ENCODE peak calls at places on chromosomes 5 and 9, in five cellular contexts. S is stimulated activated CD4-positive, alpha-beta T cell treated with anti-CD3 and anti-CD28 coated beads, Interleukin-1b, Interleukin-23, amount 100 ng/mL, for 4 hours; Q is brain microvascular endothelial cell; L is activated T-cell treated with anti-CD3 and anti-CD28 coated beads for 24 hours; E is HT1080. V is an unnamed sample.

GRCh38 chr5:16869821-16870796 is 66.0 kb downstream of the MYO10 start:
- DNase-seq in S (no peak), L (no peak), E (peak; percentile 92), Q (peak; percentile 61), V (no peak)

GRCh38 chr5:33174376-33174775 is 266.4 kb upstream of the TARS1 start:
- DNase-seq in Q (no peak), E (no peak), L (no peak), S (no peak), V (no peak)

GRCh38 chr5:97528941-97529340 is 345.9 kb upstream of the RIOK2 start:
- DNase-seq in L (no peak), E (peak; percentile 44), Q (peak; percentile 36), S (no peak), V (no peak)

GRCh38 chr9:130847306-130848217 is 12.5 kb downstream of the ABL1 start:
- DNase-seq in E (peak; percentile 98), S (no peak), Q (peak; percentile 97), L (no peak), V (no peak)

GRCh38 chr5:5492087-5492933 is 69.8 kb downstream of the ICE1 start:
- DNase-seq in L (no peak), Q (peak; percentile 29), E (peak; percentile 46), S (peak; percentile 11), V (peak; percentile 2)

GRCh38 chr9:118659011-118659410 is 710.2 kb downstream of the BRINP1 start:
- DNase-seq in E (no peak), S (no peak), Q (no peak), L (no peak), V (no peak)

GRCh38 chr5:59956130-59956773 is 62.7 kb upstream of the PDE4D start:
- DNase-seq in Q (no peak), S (no peak), L (no peak), E (no peak), V (no peak)

GRCh38 chr9:105168935-105169334 is 75.5 kb upstream of the SLC44A1 start:
- DNase-seq in E (no peak), L (no peak), S (no peak), Q (no peak), V (no peak)

GRCh38 chr5:138545919-138546562 is 3.0 kb upstream of the ETF1 start:
- DNase-seq in L (no peak), E (no peak), S (no peak), Q (no peak), V (no peak)

GRCh38 chr9:129402931-129403742 is 217.8 kb downstream of the C9orf50 start:
- DNase-seq in S (no peak), E (no peak), Q (no peak), L (no peak), V (no peak)

GRCh38 chr9:16276866-16277265 is 593.6 kb downstream of the BNC2 start:
- DNase-seq in S (no peak), Q (no peak), L (no peak), E (no peak), V (no peak)

GRCh38 chr9:90956026-90956810 is 154.6 kb downstream of the SYK start:
- DNase-seq in Q (peak; percentile 25), E (no peak), L (no peak), S (no peak), V (no peak)

GRCh38 chr9:99063522-99063921 is 41.4 kb upstream of the TGFBR1 start:
- DNase-seq in Q (no peak), L (no peak), S (no peak), E (no peak), V (no peak)

GRCh38 chr5:58322453-58322852 is 137.4 kb downstream of the PLK2 start:
- DNase-seq in Q (peak; percentile 14), L (no peak), S (no peak), E (peak; percentile 52), V (no peak)

GRCh38 chr9:4012446-4012845 is 287.4 kb downstream of the GLIS3 start:
- DNase-seq in S (no peak), Q (peak; percentile 12), L (no peak), E (no peak), V (no peak)

GRCh38 chr5:174556756-174557155 is 167.6 kb upstream of the MSX2 start:
- DNase-seq in S (no peak), L (no peak), E (no peak), Q (no peak), V (no peak)

GRCh38 chr5:118479285-118479684 is 509.1 kb downstream of the DTWD2 start:
- DNase-seq in E (no peak), S (no peak), Q (no peak), L (no peak), V (no peak)

GRCh38 chr5:77924081-77924480 is 147.9 kb upstream of the TBCA start:
- DNase-seq in L (no peak), S (no peak), E (peak; percentile 47), Q (no peak), V (no peak)

GRCh38 chr5:149831492-149831891 is 101.4 kb downstream of the PPARGC1B start:
- DNase-seq in Q (peak; percentile 65), S (peak; percentile 21), E (peak; percentile 42), L (peak; percentile 36), V (peak; percentile 7)

GRCh38 chr5:60529001-60529400 is 171.0 kb downstream of the DEPDC1B start:
- DNase-seq in L (no peak), Q (no peak), E (no peak), S (no peak), V (no peak)

GRCh38 chr5:151684690-151685361 is 1.9 kb downstream of the SPARC start:
- DNase-seq in L (no peak), S (no peak), Q (peak; percentile 94), E (peak; percentile 95), V (no peak)

GRCh38 chr9:37197158-37198033 is 77.0 kb downstream of the ZCCHC7 start:
- DNase-seq in S (no peak), E (peak; percentile 56), L (no peak), Q (peak; percentile 65), V (no peak)

GRCh38 chr5:108271127-108271526 is 110.8 kb downstream of the FBXL17 start:
- DNase-seq in Q (no peak), L (no peak), E (no peak), S (no peak), V (no peak)